ENCODE peak calls at places on chromosomes 2 and 18, in eight cellular contexts. I is HCT116, A is uterus, E is breast epithelium, V is K562, Y is right lobe of liver, H is H1, G is HepG2. D is an unnamed sample. For H3K4me1, the result is how much of the 10 kb centered on the place peaks cover.

GRCh38 chr18:35478520-35479435 is 19.0 kb downstream of the INO80C start:
- DNase-seq in I (peak), A (no peak), E (no peak), V (peak), Y (peak), H (no peak), G (peak), D (no peak)

GRCh38 chr2:20217041-20217970 is 7.6 kb downstream of the SDC1 start:
- DNase-seq in I (no peak), A (no peak), E (no peak), V (no peak), Y (peak), H (no peak), G (no peak), D (peak)

GRCh38 chr2:70921839-70922590 is 13.7 kb upstream of the ATP6V1B1 start:
- DNase-seq in I (no peak), A (no peak), E (no peak), V (no peak), Y (no peak), H (no peak), G (peak), D (no peak)

GRCh38 chr2:234457421-234457820 is 39.5 kb downstream of the ARL4C start:
- DNase-seq in I (no peak), A (no peak), E (no peak), V (no peak), Y (no peak), H (no peak), G (no peak), D (no peak)

GRCh38 chr2:237697586-237698337 is 70.4 kb downstream of the LRRFIP1 start:
- DNase-seq in I (no peak), A (no peak), E (no peak), V (no peak), Y (no peak), H (no peak), G (no peak), D (peak)

GRCh38 chr2:135245055-135245454 is 193.0 kb downstream of the RAB3GAP1 start:
- DNase-seq in I (peak), A (no peak), E (no peak), V (peak), Y (no peak), H (no peak), G (peak), D (no peak)

GRCh38 chr2:100817388-100817985 is 2.5 kb upstream of the NPAS2 start:
- DNase-seq in I (no peak), A (no peak), E (no peak), V (no peak), Y (no peak), H (no peak), G (no peak), D (no peak)

GRCh38 chr2:237864030-237864931 is 4.9 kb downstream of the RAMP1 start:
- DNase-seq in I (no peak), A (peak), E (no peak), V (no peak), Y (no peak), H (no peak), G (no peak), D (peak)

GRCh38 chr2:117832905-117833613 is 18.6 kb downstream of the DDX18 start:
- DNase-seq in I (no peak), A (no peak), E (no peak), V (no peak), Y (no peak), H (no peak), G (no peak), D (no peak)

GRCh38 chr18:44856157-44856556 is 175.5 kb downstream of the SETBP1 start:
- DNase-seq in I (no peak), A (no peak), E (no peak), V (no peak), Y (no peak), H (no peak), G (no peak), D (no peak)

GRCh38 chr2:150219861-150220260 is 267.6 kb downstream of the RND3 start:
- DNase-seq in I (no peak), A (no peak), E (no peak), V (no peak), Y (no peak), H (no peak), G (no peak), D (no peak)

GRCh38 chr2:43877782-43878464 is 39.2 kb downstream of the ABCG8 start:
- DNase-seq in I (peak), A (peak), E (peak), V (peak), Y (peak), H (peak), G (peak), D (peak)

GRCh38 chr2:117330611-117331010 is 483.9 kb upstream of the DDX18 start:
- DNase-seq in I (no peak), A (no peak), E (no peak), V (no peak), Y (no peak), H (no peak), G (no peak), D (no peak)

GRCh38 chr2:33494877-33495641 is 18.6 kb downstream of the RASGRP3 start:
- DNase-seq in I (no peak), A (no peak), E (no peak), V (no peak), Y (no peak), H (no peak), G (no peak), D (no peak)

GRCh38 chr2:121613774-121614173 is 35.5 kb downstream of the CLASP1 start:
- DNase-seq in I (no peak), A (no peak), E (no peak), V (no peak), Y (no peak), H (no peak), G (no peak), D (no peak)

GRCh38 chr2:105969552-105969951 is 224.5 kb downstream of the UXS1 start:
- DNase-seq in I (peak), A (no peak), E (no peak), V (peak), Y (no peak), H (peak), G (peak), D (no peak)

GRCh38 chr2:19888831-19889230 is 13.0 kb downstream of the TTC32 start:
- DNase-seq in I (no peak), A (no peak), E (no peak), V (no peak), Y (no peak), H (no peak), G (no peak), D (no peak)

GRCh38 chr2:188303363-188304031 is 11.8 kb downstream of the GULP1 start:
- DNase-seq in I (no peak), A (no peak), E (no peak), V (no peak), Y (no peak), H (peak), G (no peak), D (no peak)

GRCh38 chr2:9118383-9118960 is 88.1 kb upstream of the ASAP2 start:
- DNase-seq in I (no peak), A (no peak), E (no peak), V (no peak), Y (no peak), H (no peak), G (no peak), D (no peak)

GRCh38 chr2:78330181-78330580 is 695.3 kb upstream of the REG3G start:
- DNase-seq in I (no peak), A (no peak), E (no peak), V (no peak), Y (no peak), H (no peak), G (no peak), D (no peak)

GRCh38 chr2:116510117-116510671 is 1304.3 kb upstream of the DDX18 start:
- DNase-seq in I (no peak), A (no peak), E (no peak), V (no peak), Y (no peak), H (no peak), G (peak), D (no peak)

GRCh38 chr2:236348976-236349375 is 84.8 kb upstream of the ASB18 start:
- DNase-seq in I (no peak), A (no peak), E (no peak), V (no peak), Y (no peak), H (no peak), G (no peak), D (no peak)

GRCh38 chr2:7203056-7203467 is 285.9 kb downstream of the RNF144A start:
- DNase-seq in I (peak), A (peak), E (no peak), V (peak), Y (peak), H (no peak), G (peak), D (no peak)

GRCh38 chr2:176449852-176450251 is 180.6 kb downstream of the MTX2 start:
- DNase-seq in I (no peak), A (no peak), E (no peak), V (no peak), Y (no peak), H (peak), G (no peak), D (no peak)

GRCh38 chr2:230225486-230225885 is at the start of gene SP140:
- DNase-seq in I (no peak), A (no peak), E (no peak), V (no peak), Y (peak), H (no peak), G (no peak), D (no peak)

DNA sequence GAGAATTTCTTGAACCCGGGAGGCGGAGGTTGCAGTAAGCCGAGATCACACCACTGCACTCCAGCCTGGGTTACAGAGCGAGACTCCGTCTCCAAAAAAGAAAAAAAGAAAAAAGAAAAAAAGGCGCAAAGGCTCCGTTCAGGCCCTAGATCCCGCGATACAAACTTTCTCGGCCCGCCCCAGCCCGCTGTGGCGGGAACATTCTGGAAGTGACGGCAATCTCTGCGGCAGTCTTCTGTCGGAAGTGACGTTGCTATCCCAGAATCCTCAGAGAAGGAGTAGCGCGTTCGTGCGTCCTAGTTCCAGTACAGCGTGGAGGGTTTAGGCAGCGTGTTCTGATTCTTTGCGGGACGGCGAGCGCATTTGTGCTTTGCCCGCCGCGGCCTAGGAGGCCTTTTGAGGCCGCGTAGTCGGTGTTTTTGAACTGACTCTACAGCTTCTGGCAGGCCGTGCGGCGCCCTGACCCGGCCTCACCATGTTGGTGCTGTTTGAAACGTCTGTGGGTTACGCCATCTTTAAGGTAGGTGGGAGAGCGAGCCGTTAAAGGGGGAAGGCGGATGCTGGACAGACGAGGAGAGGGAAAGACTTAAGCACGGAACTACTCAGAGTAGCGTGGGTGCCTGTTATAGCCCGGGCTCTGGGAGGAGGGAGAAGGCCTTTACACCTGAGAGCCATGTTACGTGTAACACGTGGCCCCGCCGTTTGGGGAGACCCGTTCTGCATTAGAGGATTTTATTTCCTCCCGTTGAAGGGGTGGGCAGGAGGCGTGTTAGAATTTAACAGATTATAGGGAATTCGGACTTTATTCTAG is at the start of gene NOP58:
- DNase-seq in I (peak), A (peak), E (peak), V (peak), Y (peak), H (peak), G (peak), D (peak)
- TF ChIP-seq POLR2A in I (peak), A (peak), E (peak), V (peak), Y (peak), H (peak), G (peak), D (peak)

DNA sequence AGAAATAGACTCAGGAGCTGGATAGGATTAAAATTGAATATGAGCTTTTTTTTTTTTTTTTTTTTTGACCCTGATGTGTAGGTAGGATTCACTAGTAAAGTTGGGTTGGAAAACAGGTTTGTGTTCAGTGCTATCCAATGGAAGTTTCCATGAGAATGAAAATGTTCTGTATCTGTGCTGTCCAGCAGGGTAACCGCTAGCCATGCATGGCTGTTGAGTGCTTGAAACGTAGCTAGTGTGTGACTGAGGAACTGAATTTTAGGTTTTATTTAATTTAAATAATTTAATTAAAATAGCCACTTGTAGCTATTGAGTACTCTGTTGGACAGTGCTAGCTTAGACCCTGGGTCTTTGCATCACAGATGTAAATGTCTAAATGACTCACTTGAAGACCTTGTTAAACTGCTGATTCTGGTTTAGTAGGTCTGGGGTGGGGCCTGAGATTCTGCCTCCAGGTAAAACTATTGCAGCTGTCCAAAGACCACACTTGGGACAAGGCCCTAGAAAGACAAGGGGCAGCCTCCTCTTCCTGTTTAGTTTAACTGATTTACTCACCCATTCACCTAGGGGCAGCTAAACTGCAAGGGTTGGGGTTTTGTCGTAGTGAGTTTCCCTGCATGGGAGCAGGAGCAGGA is 84.7 kb upstream of the STON1 start:
- DNase-seq in I (no peak), A (no peak), E (no peak), V (no peak), Y (no peak), H (no peak), G (no peak), D (no peak)
- H3K4me1 ChIP-seq in I (under half), A (under half), E (under half), V (under half), Y (under half), H (under half), G (half or more), D (under half)

DNA sequence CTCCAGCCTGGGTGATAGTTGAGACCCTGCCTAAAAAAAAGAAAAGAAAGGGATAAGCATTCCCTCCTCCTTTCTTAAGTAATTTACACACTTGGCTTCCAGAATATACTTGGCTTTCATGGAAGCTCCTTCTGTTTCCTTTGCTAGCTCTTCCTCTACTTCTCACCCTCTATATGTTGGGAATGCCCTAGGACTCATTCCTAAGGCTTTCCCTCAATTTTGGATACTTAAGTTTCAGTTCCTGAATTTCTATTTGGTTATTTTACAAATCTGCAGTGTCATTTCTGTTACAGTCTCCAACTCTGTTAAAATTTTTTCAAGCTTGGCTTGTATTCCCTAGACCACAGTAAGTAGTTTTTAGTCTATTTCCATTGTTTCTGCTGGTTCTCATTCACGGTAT is 23.6 kb downstream of the SP3 start:
- DNase-seq in I (no peak), A (no peak), E (no peak), V (no peak), Y (no peak), H (no peak), G (no peak), D (no peak)
- H3K27ac ChIP-seq in I (no peak), A (no peak), E (no peak), V (peak), Y (no peak), H (no peak), G (no peak), D (no peak)

GRCh38 chr2:11757101-11757500 is 10.7 kb downstream of the LPIN1 start:
- DNase-seq in I (no peak), A (no peak), E (no peak), V (no peak), Y (no peak), H (no peak), G (no peak), D (no peak)

GRCh38 chr2:11754705-11755026 is 8.2 kb downstream of the LPIN1 start:
- DNase-seq in I (no peak), A (no peak), E (no peak), V (no peak), Y (no peak), H (no peak), G (no peak), D (no peak)

GRCh38 chr2:11752906-11753305 is 6.5 kb downstream of the LPIN1 start:
- DNase-seq in I (no peak), A (no peak), E (no peak), V (no peak), Y (no peak), H (no peak), G (no peak), D (no peak)

GRCh38 chr2:11753452-11753885 is 7.0 kb downstream of the LPIN1 start:
- DNase-seq in I (no peak), A (no peak), E (no peak), V (peak), Y (peak), H (no peak), G (no peak), D (peak)

DNA sequence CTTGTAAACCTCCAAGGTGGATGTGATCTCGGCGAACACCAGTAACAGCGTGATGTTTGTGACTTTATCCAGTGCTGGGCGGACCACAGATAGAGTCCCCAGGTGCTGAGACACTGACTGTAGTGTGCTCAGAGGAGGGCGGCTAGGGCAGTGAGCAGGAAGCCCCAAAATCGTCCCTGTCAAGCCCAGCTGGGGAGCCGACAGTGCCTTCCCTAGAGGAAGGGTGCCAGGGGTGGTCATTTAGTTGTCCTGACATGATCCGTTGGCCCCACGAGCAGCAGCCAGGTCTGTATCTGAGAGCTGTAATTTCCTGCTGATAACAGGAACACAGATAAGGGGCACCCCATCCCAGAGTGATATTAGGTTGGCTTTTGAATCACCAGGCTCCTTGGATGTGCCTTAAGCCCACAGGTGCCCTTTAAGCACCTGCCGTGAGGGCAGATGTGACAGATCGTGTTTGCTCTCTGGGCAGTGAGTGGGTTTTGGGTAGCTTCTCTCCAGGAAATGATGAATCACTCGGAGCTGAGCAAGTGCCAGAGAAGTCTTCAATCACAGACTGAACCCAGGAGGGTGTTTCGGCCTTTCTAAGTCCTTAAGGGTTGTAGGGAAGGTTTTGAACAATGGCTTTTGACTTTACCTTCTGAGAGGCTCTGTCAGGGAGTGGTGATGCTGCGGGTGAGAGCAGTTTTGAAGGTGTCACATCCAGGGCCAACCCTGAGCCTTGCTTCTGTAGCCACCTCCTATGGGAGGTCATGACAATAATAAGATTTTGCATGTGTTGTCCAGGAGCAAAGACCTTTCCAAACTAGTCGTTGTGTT is 7.7 kb downstream of the LPIN1 start:
- DNase-seq in I (no peak), A (peak), E (no peak), V (peak), Y (no peak), H (no peak), G (no peak), D (peak)
- TF ChIP-seq POLR2A in I (no peak), A (no peak), E (no peak), V (no peak), Y (no peak), H (no peak), G (no peak), D (peak)

DNA sequence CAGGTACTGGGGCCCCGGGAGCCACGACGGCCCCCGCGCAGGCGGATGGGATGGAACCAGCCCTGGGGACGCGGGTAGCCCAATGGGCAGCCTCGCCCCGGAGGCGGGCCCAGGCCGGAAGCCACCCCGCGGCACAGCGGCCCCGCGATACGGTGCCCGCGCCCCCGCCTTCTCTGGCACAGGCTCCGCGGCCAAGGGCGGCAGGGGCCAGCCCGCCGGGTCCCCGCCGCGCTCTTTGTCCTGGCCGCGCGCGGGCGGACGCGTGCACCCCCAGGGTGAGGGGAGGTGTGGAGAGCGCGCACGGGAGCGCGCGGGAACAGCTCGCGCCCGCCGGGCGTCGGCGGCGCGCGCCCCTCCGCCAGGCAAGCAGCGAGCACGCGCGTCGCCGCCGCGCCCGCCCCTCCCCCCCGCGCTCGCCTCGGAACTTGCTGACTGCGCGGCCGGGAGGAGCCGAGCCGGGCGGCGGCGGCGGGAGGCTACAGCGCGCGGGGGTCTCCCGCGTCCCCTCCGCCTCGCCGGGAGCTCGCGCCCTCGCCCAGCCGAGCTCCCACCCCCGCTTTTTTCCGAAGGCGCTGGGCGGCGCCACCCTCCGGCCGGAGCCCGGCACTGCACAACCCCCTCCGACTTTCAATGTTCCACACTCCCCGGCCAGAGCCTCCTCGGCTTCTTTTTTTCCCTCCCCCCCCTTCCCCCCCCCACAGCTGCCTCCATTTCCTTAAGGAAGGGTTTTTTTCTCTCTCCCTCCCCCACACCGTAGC is at the start of gene UBE2E3:
- DNase-seq in I (peak), A (peak), E (peak), V (peak), Y (peak), H (peak), G (peak), D (peak)
- H3K4me1 ChIP-seq in I (under half), A (under half), E (under half), V (under half), Y (under half), H (under half), G (half or more), D (under half)